ENCODE peak calls at places on chromosomes 1 and 21, in six cellular contexts. X is right lobe of liver, E is testis, T is IMR-90, F is HCT116, M is transverse colon. I is an unnamed sample. For H3K4me1, the result is how much of the 10 kb centered on the place peaks cover.

GRCh38 chr1:94418664-94419655 is 771 bp downstream of the ABCD3 start:
- DNase-seq in T (peak), E (peak), X (peak), F (no peak), M (peak), I (peak)

GRCh38 chr1:113998361-113998760 is 19.1 kb downstream of the OLFML3 start:
- DNase-seq in T (peak), F (no peak), X (no peak), E (no peak), M (no peak), I (no peak)

GRCh38 chr1:106879538-106879937 is 176.9 kb upstream of the PRMT6 start:
- DNase-seq in F (no peak), T (no peak), X (peak), M (peak), E (peak), I (peak)

GRCh38 chr1:240188139-240188538 is 96.5 kb downstream of the FMN2 start:
- DNase-seq in M (no peak), E (no peak), X (no peak), T (no peak), F (no peak), I (no peak)

GRCh38 chr1:22500476-22500875 is 48.8 kb downstream of the ZBTB40 start:
- DNase-seq in F (peak), T (peak), X (peak), E (peak), M (peak), I (peak)

GRCh38 chr1:17340358-17340757 is 31.6 kb upstream of the PADI6 start:
- DNase-seq in M (no peak), X (no peak), F (no peak), E (no peak), T (no peak), I (no peak)

GRCh38 chr21:45151484-45152115 is 77.2 kb downstream of the ADARB1 start:
- DNase-seq in T (no peak), E (peak), M (no peak), F (no peak), X (peak), I (no peak)

GRCh38 chr1:156845055-156845952 is 13.6 kb downstream of the INSRR start:
- DNase-seq in F (no peak), X (no peak), T (no peak), E (no peak), M (no peak), I (no peak)

GRCh38 chr1:162009501-162010174 is 14.0 kb downstream of the OLFML2B start:
- DNase-seq in M (no peak), X (no peak), F (no peak), E (no peak), T (no peak), I (no peak)

GRCh38 chr1:51519048-51519856 is at the start of gene EPS15:
- DNase-seq in T (peak), X (peak), F (peak), E (peak), M (peak), I (peak)

GRCh38 chr1:51520700-51521248 is 1.7 kb upstream of the EPS15 start:
- DNase-seq in M (no peak), E (no peak), X (no peak), T (no peak), F (no peak), I (no peak)

GRCh38 chr1:51518033-51518729 is 885 bp downstream of the EPS15 start:
- DNase-seq in T (peak), M (peak), X (peak), F (no peak), E (peak), I (peak)

GRCh38 chr1:51518730-51519047 is 377 bp downstream of the EPS15 start:
- DNase-seq in M (peak), T (peak), E (no peak), F (no peak), X (peak), I (peak)

GRCh38 chr1:51519857-51520699 is 1.0 kb upstream of the EPS15 start:
- DNase-seq in F (no peak), M (no peak), E (no peak), T (peak), X (no peak), I (no peak)
- H3K27ac ChIP-seq in F (no peak), M (peak), E (peak), T (no peak), X (no peak), I (peak)

GRCh38 chr1:111594128-111594693 is 25.4 kb upstream of the RAP1A start:
- DNase-seq in M (no peak), X (no peak), F (no peak), E (no peak), T (no peak), I (no peak)
- H3K4me1 ChIP-seq in M (half or more), X (under half), F (under half), E (under half), T (under half), I (half or more)

DNA sequence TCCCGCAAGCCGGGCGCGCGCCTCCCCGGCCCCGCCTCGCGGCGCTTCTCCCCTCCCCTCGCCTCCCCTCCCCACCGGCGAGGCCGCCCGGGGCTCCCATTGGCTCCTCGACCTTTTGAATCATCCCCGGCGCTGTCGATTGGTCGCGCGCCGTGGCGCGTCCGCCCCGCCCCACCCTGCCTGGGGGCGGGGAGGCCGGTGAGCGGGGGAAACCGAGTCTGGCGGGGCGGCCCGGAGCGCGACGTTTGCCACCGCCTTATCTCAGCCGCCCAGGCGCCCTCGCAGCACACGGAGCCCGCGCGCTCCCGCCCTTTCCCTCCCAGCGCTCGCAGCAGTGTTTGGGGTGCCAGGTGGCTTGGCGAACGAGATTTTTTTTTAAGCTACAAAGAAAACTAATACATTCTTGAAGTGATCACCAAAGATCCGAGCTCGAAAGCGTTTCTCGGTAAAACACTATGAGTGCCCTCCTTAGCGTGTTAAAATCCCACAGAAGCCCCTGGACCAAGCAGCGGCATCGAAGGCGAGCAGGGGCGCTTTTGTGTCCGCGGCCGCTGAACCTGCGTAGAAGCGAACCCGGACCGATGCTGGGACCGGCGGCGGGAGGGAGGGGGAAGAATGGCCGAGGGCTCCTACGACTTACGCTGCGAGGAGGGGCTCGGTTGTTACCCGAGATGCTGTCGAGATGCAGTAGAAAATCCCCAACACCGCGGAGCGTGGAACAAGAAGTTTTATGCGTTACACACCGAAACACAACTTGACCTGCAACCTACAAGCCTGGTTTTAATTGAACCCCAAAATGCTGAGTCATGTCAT is 434 bp upstream of the LBR start:
- DNase-seq in T (peak), X (peak), F (peak), E (peak), M (peak), I (peak)
- TF ChIP-seq POLR2A in T (no peak), X (peak), F (peak), E (peak), M (peak), I (peak)

GRCh38 chr1:221458430-221459156 is 283.3 kb downstream of the DUSP10 start:
- DNase-seq in E (no peak), X (no peak), F (no peak), M (no peak), T (peak), I (no peak)
- H3K27ac ChIP-seq in E (no peak), X (no peak), F (no peak), M (peak), T (no peak), I (no peak)

DNA sequence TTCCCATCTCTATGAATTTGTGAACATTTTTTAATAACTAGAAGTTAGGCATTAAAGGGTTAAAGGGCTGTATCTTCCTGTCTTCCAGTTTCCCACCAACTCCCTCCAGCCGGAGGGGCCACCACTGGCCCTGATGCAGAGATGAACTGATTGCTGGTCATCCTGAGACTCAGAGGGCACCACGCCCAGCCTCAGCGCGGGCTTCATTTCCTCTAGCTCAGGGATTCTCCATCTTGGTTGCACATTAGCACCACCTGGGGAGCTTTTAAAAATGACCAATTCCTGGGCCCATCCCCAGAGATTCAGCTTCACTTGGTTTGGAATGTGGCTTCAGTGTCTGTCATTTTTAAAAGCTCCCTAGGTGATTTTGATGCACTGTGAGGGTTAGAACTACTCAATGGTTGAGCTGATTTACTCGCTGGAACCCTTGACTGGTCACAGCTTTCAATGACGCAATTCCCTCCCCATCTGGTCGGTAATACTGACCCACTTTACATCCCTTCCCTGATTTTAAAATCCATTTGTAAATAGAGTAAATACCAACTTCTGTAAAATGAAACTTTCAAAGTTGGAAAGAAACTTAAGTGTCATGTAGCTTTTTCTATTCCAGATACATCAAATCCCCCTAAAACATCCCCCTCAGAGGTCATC is 5.1 kb downstream of the NAV1 start:
- DNase-seq in X (no peak), E (no peak), F (no peak), M (no peak), T (peak), I (no peak)
- H3K4me1 ChIP-seq in X (under half), E (under half), F (under half), M (under half), T (under half), I (under half)

DNA sequence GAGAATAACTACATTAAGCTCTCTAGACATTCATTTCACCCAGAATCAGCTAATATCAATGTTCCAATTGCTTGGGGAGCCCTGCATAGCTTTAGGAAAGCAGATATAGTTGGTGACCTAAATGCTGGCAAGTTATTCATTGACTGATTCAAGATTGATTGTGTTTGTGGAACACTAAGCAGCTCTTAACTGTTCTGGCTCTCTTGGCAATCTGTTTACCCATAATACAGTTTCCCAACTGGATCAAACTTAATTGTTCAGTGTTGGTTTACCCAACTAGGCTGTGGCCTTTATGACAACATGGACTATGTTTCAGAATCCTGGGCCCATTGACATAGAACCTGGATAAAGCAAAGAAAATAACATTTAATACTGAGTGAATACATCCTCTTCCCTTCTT is 83.7 kb downstream of the NRDC start:
- DNase-seq in F (no peak), E (no peak), X (no peak), T (no peak), M (no peak), I (no peak)
- TF ChIP-seq POLR2A in F (no peak), E (no peak), X (no peak), T (no peak), M (no peak), I (no peak)